ENCODE peak calls at places on chromosomes 16 and 17, in ten cellular contexts. G, O, S, N, X, J, E, V, D and C are unnamed samples.

GRCh38 chr17:74875155-74875969 is 2.6 kb upstream of the FDXR start:
- DNase-seq in X (no peak), O (no peak), G (no peak), V (no peak), S (no peak), N (no peak), D (no peak), J (no peak), E (no peak), C (no peak)

GRCh38 chr16:89864421-89864820 is 9.0 kb upstream of the TCF25 start:
- DNase-seq in S (no peak), E (no peak), G (no peak), O (no peak), X (no peak), V (no peak), J (no peak), D (no peak), N (no peak), C (no peak)

GRCh38 chr16:2904100-2904921 is 7.4 kb upstream of the FLYWCH1 start:
- DNase-seq in V (peak; percentile 89), E (peak; percentile 83), J (peak; percentile 91), X (peak; percentile 91), G (peak; percentile 92), O (peak; percentile 87), S (peak; percentile 90), N (peak; percentile 82), D (peak; percentile 85), C (peak; percentile 93)

GRCh38 chr16:75043175-75043937 is 44.5 kb downstream of the ZNRF1 start:
- DNase-seq in G (no peak), V (peak; percentile 44), S (no peak), D (no peak), X (no peak), J (no peak), N (no peak), E (peak; percentile 52), O (no peak), C (no peak)

GRCh38 chr16:8720080-8720966 is 45.9 kb downstream of the ABAT start:
- DNase-seq in J (peak; percentile 96), V (peak; percentile 80), O (no peak), N (no peak), S (peak; percentile 34), G (no peak), X (peak; percentile 65), D (no peak), E (no peak), C (no peak)

GRCh38 chr16:80682435-80683070 is 121.8 kb downstream of the CDYL2 start:
- DNase-seq in N (no peak), J (no peak), G (no peak), D (no peak), E (no peak), S (no peak), V (no peak), X (no peak), O (no peak), C (no peak)

GRCh38 chr16:84043486-84044107 is 1.0 kb upstream of the SLC38A8 start:
- DNase-seq in S (no peak), E (no peak), O (no peak), J (no peak), G (no peak), X (peak; percentile 70), V (peak; percentile 58), D (no peak), N (no peak), C (peak; percentile 21)

GRCh38 chr16:12519986-12520385 is 283.7 kb downstream of the CPPED1 start:
- DNase-seq in O (no peak), V (no peak), G (no peak), X (no peak), S (peak; percentile 2), N (no peak), D (no peak), E (no peak), J (no peak), C (no peak)

GRCh38 chr17:36732351-36732750 is 131.0 kb downstream of the MRM1 start:
- DNase-seq in X (no peak), O (no peak), E (no peak), N (no peak), V (no peak), D (no peak), J (no peak), S (no peak), G (no peak), C (no peak)

GRCh38 chr17:36728030-36728991 is 126.9 kb downstream of the MRM1 start:
- DNase-seq in J (no peak), V (peak; percentile 85), N (no peak), S (no peak), D (no peak), O (no peak), E (no peak), X (no peak), G (no peak), C (no peak)

GRCh38 chr17:36731091-36731490 is 129.7 kb downstream of the MRM1 start:
- DNase-seq in N (no peak), S (no peak), V (no peak), O (no peak), E (no peak), D (peak; percentile 35), X (no peak), J (no peak), G (no peak), C (no peak)

GRCh38 chr17:36731806-36732205 is 130.4 kb downstream of the MRM1 start:
- DNase-seq in D (no peak), J (no peak), V (no peak), S (no peak), E (no peak), X (peak; percentile 88), N (no peak), G (no peak), O (no peak), C (no peak)

GRCh38 chr17:36730095-36730808 is 128.9 kb downstream of the MRM1 start:
- DNase-seq in D (no peak), J (no peak), G (no peak), E (no peak), O (no peak), X (no peak), V (no peak), N (no peak), S (no peak), C (no peak)
- H3K4me1 ChIP-seq in D (no peaks in the 10 kb centered on the region), J (peaks cover 21% of the 10 kb centered on the region), G (peaks cover 8% of the 10 kb centered on the region), E (no peaks in the 10 kb centered on the region), O (peaks cover 3% of the 10 kb centered on the region), X (peaks cover 48% of the 10 kb centered on the region), V (no peaks in the 10 kb centered on the region), N (peaks cover 37% of the 10 kb centered on the region), S (no peaks in the 10 kb centered on the region), C (no peaks in the 10 kb centered on the region)

DNA sequence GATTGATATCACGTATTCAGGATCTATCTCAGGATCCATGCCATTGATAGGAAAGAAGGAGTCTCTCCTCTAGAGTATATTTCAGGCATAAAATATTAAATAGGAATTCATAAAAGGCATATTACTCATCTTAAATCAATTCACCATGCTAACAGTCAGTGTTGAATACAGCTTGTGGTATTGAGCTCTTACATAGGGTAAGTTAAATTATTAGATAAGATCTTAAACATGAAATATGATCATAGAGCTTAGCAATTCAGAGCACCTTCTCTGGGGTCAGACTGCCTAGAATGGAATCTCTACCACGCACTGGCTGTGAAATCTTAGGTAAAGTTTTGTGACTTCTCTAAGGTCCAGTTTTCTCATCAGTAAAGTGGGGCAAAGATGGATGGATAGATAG is 20.8 kb downstream of the MARCHF10 start:
- DNase-seq in J (no peak), V (no peak), E (no peak), O (no peak), D (no peak), N (no peak), S (no peak), G (no peak), X (no peak), C (no peak)
- H3K27ac ChIP-seq in J (no peak overlapping the region), V (peak overlapping the region; percentile 23), E (no peak overlapping the region), O (no peak overlapping the region), D (no peak overlapping the region), N (no peak overlapping the region), S (no peak overlapping the region), G (no peak overlapping the region), X (no peak overlapping the region), C (no peak overlapping the region)

GRCh38 chr17:2059125-2059836 is 4.4 kb downstream of the HIC1 start:
- DNase-seq in J (no peak), S (peak; percentile 57), O (no peak), D (no peak), E (no peak), N (no peak), X (no peak), G (no peak), V (no peak), C (no peak)

GRCh38 chr17:2058521-2059124 is 3.7 kb downstream of the HIC1 start:
- DNase-seq in X (no peak), N (peak; percentile 78), D (peak; percentile 86), V (no peak), J (peak; percentile 55), G (no peak), S (peak; percentile 83), E (no peak), O (peak; percentile 87), C (peak; percentile 93)

GRCh38 chr17:2061441-2061797 is 6.5 kb downstream of the HIC1 start:
- DNase-seq in D (no peak), N (no peak), E (no peak), V (no peak), J (no peak), S (no peak), G (no peak), X (no peak), O (no peak), C (no peak)

GRCh38 chr17:2060681-2061440 is 6.0 kb downstream of the HIC1 start:
- DNase-seq in O (no peak), D (no peak), J (no peak), E (no peak), X (no peak), N (no peak), V (no peak), G (no peak), S (peak; percentile 67), C (no peak)

DNA sequence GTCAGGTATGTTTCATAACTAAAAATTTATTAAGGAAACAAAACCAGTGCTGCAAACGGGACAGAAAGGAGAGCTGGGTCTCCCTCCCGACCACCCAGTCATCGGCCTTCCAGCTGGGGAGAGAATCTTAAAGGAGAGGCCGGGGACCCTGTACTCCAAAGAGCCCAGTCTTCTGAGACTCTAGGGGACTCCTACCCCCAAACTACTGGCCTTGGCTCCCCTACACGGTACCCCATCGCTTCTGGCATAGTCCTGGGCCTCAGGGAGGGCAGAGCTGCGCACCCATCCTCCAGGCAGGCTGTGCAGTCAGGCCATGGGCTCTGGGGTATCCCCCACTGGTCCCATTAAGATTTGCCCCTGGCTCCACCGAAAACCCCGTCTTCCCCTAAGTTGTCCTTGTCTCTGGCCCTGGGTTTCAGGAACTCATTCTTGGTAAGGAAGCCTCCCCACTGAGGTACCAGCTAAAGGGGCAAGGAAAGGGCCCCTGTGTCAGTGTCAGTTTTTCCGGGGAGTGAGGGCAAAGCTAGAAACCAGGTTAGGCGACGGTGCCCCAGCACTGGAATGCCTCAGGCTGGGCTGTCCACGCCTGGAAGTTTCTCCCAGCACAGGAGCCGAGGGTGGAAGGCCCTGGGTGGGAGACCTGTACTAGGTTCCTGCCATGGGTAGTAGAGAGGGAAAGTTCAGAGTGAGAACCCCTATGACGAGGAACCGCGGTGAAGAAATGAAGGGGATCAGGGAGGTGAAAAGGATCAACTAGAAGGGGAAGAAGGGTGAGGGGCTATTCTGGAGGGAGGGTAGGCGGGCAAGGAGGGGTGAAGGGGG is 5.1 kb downstream of the HIC1 start:
- DNase-seq in D (no peak), N (no peak), S (no peak), E (no peak), V (no peak), J (no peak), O (no peak), X (no peak), G (no peak), C (no peak)
- H3K4me1 ChIP-seq in D (peaks cover 13% of the 10 kb centered on the region), N (peaks cover 3% of the 10 kb centered on the region), S (peaks cover 58% of the 10 kb centered on the region), E (no peaks in the 10 kb centered on the region), V (peaks cover 13% of the 10 kb centered on the region), J (peaks cover 25% of the 10 kb centered on the region), O (peaks cover 69% of the 10 kb centered on the region), X (peaks cover 12% of the 10 kb centered on the region), G (peaks cover 16% of the 10 kb centered on the region), C (peaks cover 64% of the 10 kb centered on the region)

DNA sequence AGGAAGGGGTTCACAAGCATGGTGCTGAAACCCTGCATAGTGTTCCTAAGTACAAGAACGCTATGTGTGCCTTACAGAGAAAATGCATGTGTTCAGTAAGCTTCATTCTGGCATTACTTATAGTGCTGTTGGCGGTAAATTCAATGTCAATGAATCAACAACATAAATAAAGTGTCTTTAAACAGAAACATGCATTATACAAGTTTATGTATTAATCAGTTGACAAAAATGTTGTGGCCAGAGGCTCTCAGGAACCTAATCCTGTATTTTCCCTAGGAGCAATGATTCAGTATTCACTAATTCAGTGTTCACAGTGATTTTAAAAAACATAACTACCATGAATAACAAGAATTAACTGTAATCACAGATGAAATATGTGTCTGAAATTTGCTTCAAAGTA is 47.1 kb upstream of the MYOCD start:
- DNase-seq in X (no peak), J (no peak), D (no peak), E (no peak), G (no peak), S (no peak), N (no peak), O (no peak), V (no peak), C (no peak)
- H3K27ac ChIP-seq in X (no peak overlapping the region), J (no peak overlapping the region), D (no peak overlapping the region), E (no peak overlapping the region), G (no peak overlapping the region), S (no peak overlapping the region), N (no peak overlapping the region), O (no peak overlapping the region), V (no peak overlapping the region), C (no peak overlapping the region)